ENCODE peak calls at places on chromosomes 4 and X, in nine cellular contexts. G, R, V, K, Z, H, I, T and P are unnamed samples.

GRCh38 chr4:10115271-10115656 is 1.3 kb downstream of the WDR1 start:
- DNase-seq in V (no peak), G (no peak), H (no peak), R (no peak), Z (no peak), K (no peak), I (no peak), T (no peak), P (no peak)

GRCh38 chrX:40175416-40176255 is 77.9 kb upstream of the BCOR start:
- DNase-seq in Z (peak), H (peak), T (peak), K (peak), V (no peak), R (peak), I (peak), G (peak), P (peak)

GRCh38 chr4:1300466-1301455 is 11.1 kb downstream of the MAEA start:
- DNase-seq in R (no peak), K (peak), H (peak), V (no peak), T (no peak), Z (no peak), G (peak), I (peak), P (peak)

GRCh38 chr4:6095897-6096296 is 77.7 kb upstream of the C4orf50 start:
- DNase-seq in V (no peak), R (no peak), G (no peak), H (no peak), T (no peak), I (no peak), Z (peak), K (no peak), P (no peak)

GRCh38 chr4:4651811-4652609 is 110.2 kb upstream of the STX18 start:
- DNase-seq in H (no peak), V (no peak), Z (no peak), G (no peak), I (no peak), T (no peak), K (no peak), R (peak), P (no peak)

GRCh38 chrX:72545990-72546389 is 26.7 kb downstream of the HDAC8 start:
- DNase-seq in V (no peak), Z (no peak), T (no peak), G (no peak), H (no peak), K (no peak), I (no peak), R (peak), P (no peak)

GRCh38 chrX:151713859-151714258 is 2.0 kb upstream of the FATE1 start:
- DNase-seq in K (no peak), R (peak), V (peak), H (no peak), Z (no peak), I (peak), T (peak), G (no peak), P (no peak)

GRCh38 chrX:145843196-145843595 is 25.6 kb downstream of the SLITRK2 start:
- DNase-seq in K (no peak), G (no peak), Z (no peak), I (no peak), H (no peak), T (no peak), R (peak), V (no peak), P (no peak)

GRCh38 chr4:25368315-25368714 is 8.7 kb upstream of the ANAPC4 start:
- DNase-seq in Z (no peak), R (no peak), K (no peak), V (no peak), I (no peak), T (no peak), G (no peak), H (no peak), P (no peak)

GRCh38 chr4:139458999-139459398 is 5.1 kb downstream of the RAB33B start:
- DNase-seq in R (no peak), H (no peak), G (no peak), I (no peak), T (no peak), V (no peak), K (no peak), Z (no peak), P (no peak)

GRCh38 chrX:118347131-118347530 is 1.2 kb downstream of the WDR44 start:
- DNase-seq in H (no peak), T (no peak), G (no peak), K (no peak), V (no peak), R (no peak), I (peak), Z (no peak), P (no peak)

GRCh38 chr4:64146030-64146429 is 263.2 kb downstream of the TECRL start:
- DNase-seq in K (no peak), T (no peak), G (no peak), R (no peak), H (no peak), Z (no peak), I (no peak), V (no peak), P (no peak)

GRCh38 chr4:34181311-34181808 is 2063.0 kb downstream of the ARAP2 start:
- DNase-seq in H (no peak), V (peak), R (no peak), I (no peak), Z (no peak), K (no peak), G (no peak), T (no peak), P (no peak)

GRCh38 chr4:26687728-26688127 is 103.8 kb downstream of the TBC1D19 start:
- DNase-seq in K (no peak), I (no peak), H (no peak), Z (no peak), G (no peak), V (no peak), T (no peak), R (no peak), P (no peak)

GRCh38 chr4:74370912-74371311 is 6.0 kb downstream of the EREG start:
- DNase-seq in Z (no peak), I (peak), K (no peak), T (no peak), R (peak), V (peak), G (no peak), H (no peak), P (no peak)

GRCh38 chr4:87839309-87839946 is 6.7 kb downstream of the MEPE start:
- DNase-seq in I (no peak), R (peak), H (peak), Z (no peak), V (no peak), G (no peak), T (no peak), K (no peak), P (no peak)

GRCh38 chr4:172042714-172043114 is 229.5 kb downstream of the GALNTL6 start:
- DNase-seq in V (peak), Z (no peak), K (no peak), T (no peak), R (no peak), G (no peak), I (no peak), H (no peak), P (no peak)

GRCh38 chrX:821311-822178 is 191.0 kb downstream of the SHOX start:
- DNase-seq in H (no peak), G (no peak), K (no peak), V (no peak), T (no peak), Z (no peak), I (no peak), R (no peak), P (no peak)

GRCh38 chr4:86223472-86223871 is 136.4 kb downstream of the MAPK10 start:
- DNase-seq in V (peak), G (no peak), Z (no peak), H (no peak), K (no peak), I (peak), R (peak), T (no peak), P (no peak)

GRCh38 chr4:173367285-173367684 is 3.5 kb upstream of the SAP30 start:
- DNase-seq in R (no peak), G (no peak), Z (no peak), T (no peak), V (no peak), I (no peak), H (no peak), K (no peak), P (no peak)

GRCh38 chr4:180828455-180829018 is 1414.7 kb upstream of the TENM3 start:
- DNase-seq in H (no peak), K (no peak), I (peak), V (peak), Z (no peak), G (no peak), R (peak), T (no peak), P (no peak)

GRCh38 chrX:41837270-41837944 is 85.9 kb downstream of the CASK start:
- DNase-seq in V (no peak), G (no peak), H (no peak), T (no peak), I (no peak), K (no peak), Z (no peak), R (no peak), P (no peak)

GRCh38 chr4:212438-213174 is 88.3 kb downstream of the ZNF718 start:
- DNase-seq in I (peak), G (peak), R (peak), V (no peak), T (peak), Z (peak), K (peak), H (peak), P (peak)

GRCh38 chr4:78379040-78379439 is 172.5 kb upstream of the ANXA3 start:
- DNase-seq in T (no peak), H (no peak), R (no peak), V (no peak), K (no peak), I (no peak), Z (no peak), G (no peak), P (no peak)

GRCh38 chrX:155068165-155068564 is 2.8 kb downstream of the CMC4 start:
- DNase-seq in H (no peak), T (no peak), K (no peak), G (no peak), Z (no peak), R (no peak), V (no peak), I (no peak), P (no peak)

GRCh38 chrX:139158256-139158655 is 372.3 kb upstream of the F9 start:
- DNase-seq in G (no peak), K (no peak), R (peak), Z (no peak), I (no peak), V (no peak), H (no peak), T (no peak), P (peak)

GRCh38 chr4:86961103-86961502 is 26.3 kb downstream of the AFF1 start:
- DNase-seq in G (no peak), I (no peak), R (no peak), K (no peak), T (no peak), Z (no peak), V (no peak), H (no peak), P (no peak)

GRCh38 chr4:8846046-8846720 is 25.5 kb downstream of the HMX1 start:
- DNase-seq in R (no peak), H (no peak), G (peak), Z (peak), I (peak), K (no peak), V (no peak), T (peak), P (peak)

GRCh38 chr4:141646969-141647368 is 10.6 kb downstream of the IL15 start:
- DNase-seq in I (no peak), G (no peak), R (no peak), Z (no peak), V (no peak), K (no peak), T (no peak), H (no peak), P (no peak)

GRCh38 chrX:115639481-115639880 is 78.5 kb downstream of the PLS3 start:
- DNase-seq in Z (no peak), V (no peak), G (no peak), R (peak), T (no peak), H (no peak), K (no peak), I (no peak), P (no peak)

GRCh38 chr4:17690898-17691297 is 76.5 kb downstream of the MED28 start:
- DNase-seq in G (no peak), H (no peak), R (no peak), K (no peak), Z (no peak), V (peak), I (no peak), T (no peak), P (no peak)

GRCh38 chr4:64682946-64683345 is 273.7 kb upstream of the TECRL start:
- DNase-seq in V (no peak), H (no peak), T (no peak), K (no peak), Z (no peak), G (no peak), I (no peak), R (no peak), P (no peak)

GRCh38 chr4:77917075-77917474 is 54.4 kb downstream of the MRPL1 start:
- DNase-seq in T (no peak), H (no peak), K (no peak), I (no peak), G (no peak), R (no peak), Z (no peak), V (no peak), P (no peak)

GRCh38 chrX:153736871-153737441 is 12.3 kb downstream of the ABCD1 start:
- DNase-seq in H (no peak), Z (no peak), I (peak), G (no peak), K (no peak), V (no peak), T (no peak), R (no peak), P (no peak)

GRCh38 chrX:153738056-153738605 is 13.5 kb downstream of the ABCD1 start:
- DNase-seq in R (no peak), Z (no peak), T (peak), I (no peak), K (no peak), H (no peak), V (no peak), G (no peak), P (no peak)

GRCh38 chrX:153741446-153741845 is 16.8 kb downstream of the ABCD1 start:
- DNase-seq in R (no peak), Z (no peak), T (peak), K (no peak), H (no peak), I (no peak), G (no peak), V (no peak), P (no peak)

GRCh38 chrX:153740631-153741222 is 16.1 kb downstream of the ABCD1 start:
- DNase-seq in T (peak), K (no peak), Z (no peak), V (no peak), H (no peak), R (no peak), I (no peak), G (no peak), P (no peak)

GRCh38 chrX:153739754-153740486 is 15.3 kb downstream of the ABCD1 start:
- DNase-seq in H (no peak), G (no peak), R (peak), T (peak), K (no peak), Z (no peak), I (no peak), V (no peak), P (no peak)
- H3K27ac ChIP-seq in H (no peak), G (no peak), R (no peak), T (no peak), K (no peak), Z (no peak), I (no peak), V (no peak), P (no peak)

DNA sequence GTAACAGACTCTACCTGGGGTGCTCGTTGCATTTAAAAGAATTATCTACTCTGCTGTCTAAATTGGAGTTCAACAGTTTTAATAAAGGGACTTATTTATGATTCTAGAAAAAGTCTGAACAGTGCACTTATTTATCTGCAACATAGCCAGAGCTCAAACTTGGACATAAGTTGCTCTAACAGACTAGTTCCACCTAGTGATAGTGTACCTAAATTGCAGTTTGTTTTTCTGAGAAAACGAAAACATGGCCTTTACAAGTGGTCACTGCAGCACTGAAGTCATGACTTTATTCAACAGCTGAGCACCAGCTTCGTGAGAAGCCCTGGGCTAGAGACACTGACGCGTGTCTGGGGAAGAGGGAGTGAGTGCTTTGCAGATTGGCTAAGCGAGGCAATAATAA is 77.3 kb upstream of the IGSF1 start:
- DNase-seq in R (peak), G (no peak), K (no peak), H (no peak), Z (no peak), T (no peak), I (no peak), V (no peak), P (no peak)
- TF ChIP-seq CTCF in R (peak), G (no peak), K (no peak), H (peak), Z (no peak), T (no peak), I (peak), V (no peak), P (no peak)

GRCh38 chrX:39140581-39140980 is 339.3 kb downstream of the MID1IP1 start:
- DNase-seq in T (no peak), K (no peak), V (no peak), R (no peak), G (no peak), H (no peak), Z (no peak), I (no peak), P (no peak)

GRCh38 chrX:39149761-39150160 is 348.5 kb downstream of the MID1IP1 start:
- DNase-seq in K (peak), I (no peak), Z (peak), H (peak), V (no peak), G (peak), T (peak), R (peak), P (peak)

GRCh38 chrX:39144965-39145364 is 343.7 kb downstream of the MID1IP1 start:
- DNase-seq in Z (no peak), R (no peak), K (no peak), V (no peak), G (no peak), H (no peak), T (no peak), I (no peak), P (peak)

GRCh38 chrX:39145859-39146258 is 344.6 kb downstream of the MID1IP1 start:
- DNase-seq in G (no peak), V (no peak), R (no peak), K (no peak), I (no peak), H (no peak), Z (no peak), T (no peak), P (no peak)

GRCh38 chrX:39144323-39144722 is 343.1 kb downstream of the MID1IP1 start:
- DNase-seq in T (no peak), Z (no peak), I (no peak), G (no peak), K (no peak), H (no peak), V (no peak), R (no peak), P (no peak)
- H3K27ac ChIP-seq in T (no peak), Z (no peak), I (no peak), G (no peak), K (no peak), H (no peak), V (no peak), R (no peak), P (no peak)

GRCh38 chr4:113355550-113356371 is 306.3 kb downstream of the ANK2 start:
- DNase-seq in V (peak), G (no peak), Z (no peak), K (peak), T (no peak), R (no peak), H (peak), I (no peak), P (no peak)

GRCh38 chr4:113356452-113356851 is 307.0 kb downstream of the ANK2 start:
- DNase-seq in G (no peak), Z (no peak), K (no peak), H (no peak), I (no peak), R (no peak), T (no peak), V (no peak), P (no peak)

GRCh38 chr4:113358784-113359183 is 309.3 kb downstream of the ANK2 start:
- DNase-seq in T (no peak), G (no peak), K (no peak), R (peak), H (no peak), Z (no peak), I (no peak), V (no peak), P (no peak)
- TF ChIP-seq CTCF in T (no peak), G (no peak), K (no peak), R (peak), H (no peak), Z (no peak), I (no peak), V (peak), P (no peak)

GRCh38 chr4:83932996-83933395 is 397.1 kb downstream of the GPAT3 start:
- DNase-seq in T (no peak), K (no peak), V (no peak), I (no peak), R (no peak), G (no peak), Z (no peak), H (no peak), P (no peak)

GRCh38 chr4:83931659-83932058 is 395.8 kb downstream of the GPAT3 start:
- DNase-seq in I (no peak), Z (no peak), H (no peak), R (no peak), V (no peak), G (no peak), T (no peak), K (no peak), P (no peak)

GRCh38 chr4:83929550-83929949 is 393.6 kb downstream of the GPAT3 start:
- DNase-seq in R (no peak), Z (no peak), H (no peak), G (no peak), K (no peak), T (no peak), I (no peak), V (no peak), P (no peak)
- H3K27ac ChIP-seq in R (no peak), Z (no peak), H (no peak), G (no peak), K (no peak), T (no peak), I (no peak), V (no peak), P (no peak)

DNA sequence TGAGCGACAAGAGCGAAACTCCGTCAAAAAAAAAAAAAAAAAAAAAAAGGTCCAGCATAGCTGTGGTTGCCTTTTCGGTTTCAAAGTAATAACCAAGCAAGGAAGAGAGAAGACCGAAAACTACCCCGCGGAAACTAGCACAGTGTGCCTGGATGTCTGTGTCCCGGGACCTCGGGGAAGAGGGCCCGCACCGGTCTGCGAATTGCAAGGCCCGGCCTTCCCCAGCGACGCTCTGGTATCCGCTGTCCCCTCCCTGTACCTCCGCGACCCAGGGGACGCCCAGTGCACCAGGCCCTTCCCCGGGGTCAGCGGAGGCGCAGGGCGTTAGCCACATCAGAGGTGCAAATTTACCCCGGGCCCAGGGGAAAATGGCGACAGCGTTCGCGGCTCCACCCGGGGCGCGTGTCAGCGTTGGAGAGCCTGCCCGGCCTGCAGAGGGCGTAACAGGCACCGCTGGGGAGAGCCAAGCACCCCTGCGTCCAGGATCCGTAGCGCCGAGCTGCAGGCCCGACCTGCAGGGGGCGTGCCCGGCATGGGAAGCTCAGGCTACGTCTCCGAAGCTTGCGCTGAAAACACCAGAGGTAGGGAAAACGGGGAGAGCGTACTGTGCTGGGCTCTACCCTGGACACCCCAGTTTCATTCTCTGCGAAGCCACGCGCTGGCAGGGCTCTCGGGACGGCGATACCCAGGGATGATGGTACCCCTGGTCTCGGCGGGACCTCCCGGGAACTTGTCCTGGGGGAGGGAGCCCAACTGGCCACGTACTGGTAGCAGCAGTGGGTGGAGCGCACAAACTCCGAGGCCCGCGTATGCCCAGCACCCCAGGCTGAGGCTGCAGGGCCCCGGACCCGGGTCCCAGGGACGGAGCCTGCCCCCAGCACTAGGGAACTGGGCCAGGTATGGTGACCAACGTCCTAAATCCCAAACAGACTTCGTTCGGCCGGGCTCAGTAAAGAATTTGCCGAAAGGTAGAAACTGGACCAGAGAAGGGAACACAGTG is 16.2 kb downstream of the NKX6-1 start:
- DNase-seq in I (peak), K (no peak), T (peak), R (peak), Z (no peak), H (peak), V (no peak), G (no peak), P (peak)
- TF ChIP-seq CTCF in I (peak), K (no peak), T (no peak), R (peak), Z (no peak), H (peak), V (peak), G (peak), P (peak)